ENCODE peak calls at places on chromosomes 11 and 22, in six cellular contexts. One of them, this sample, is unnamed.

GRCh38 chr11:128695539-128696221 is 1.8 kb downstream of the FLI1 start:
- DNase-seq in non-pigmented ciliary epithelial cell: no peak
- DNase-seq in Caki2: no peak
- DNase-seq in NB4: peak
- DNase-seq in mammary epithelial cell: no peak
- DNase-seq in astrocyte of the hippocampus: no peak
- DNase-seq in this sample: no peak

GRCh38 chr11:115364892-115365291 is 139.3 kb downstream of the CADM1 start:
- DNase-seq in non-pigmented ciliary epithelial cell: no peak
- DNase-seq in Caki2: peak
- DNase-seq in NB4: no peak
- DNase-seq in mammary epithelial cell: no peak
- DNase-seq in astrocyte of the hippocampus: peak
- DNase-seq in this sample: no peak

GRCh38 chr11:103619480-103619879 is 417.0 kb upstream of the DDI1 start:
- DNase-seq in non-pigmented ciliary epithelial cell: no peak
- DNase-seq in Caki2: no peak
- DNase-seq in NB4: no peak
- DNase-seq in mammary epithelial cell: peak
- DNase-seq in astrocyte of the hippocampus: no peak
- DNase-seq in this sample: peak

GRCh38 chr22:50276143-50276542 is 6.0 kb upstream of the MAPK11 start:
- DNase-seq in non-pigmented ciliary epithelial cell: no peak
- DNase-seq in Caki2: peak
- DNase-seq in NB4: peak
- DNase-seq in mammary epithelial cell: no peak
- DNase-seq in astrocyte of the hippocampus: peak
- DNase-seq in this sample: peak

GRCh38 chr11:63032451-63032850 is 16.8 kb upstream of the SLC22A8 start:
- DNase-seq in non-pigmented ciliary epithelial cell: no peak
- DNase-seq in Caki2: no peak
- DNase-seq in NB4: no peak
- DNase-seq in mammary epithelial cell: no peak
- DNase-seq in astrocyte of the hippocampus: no peak
- DNase-seq in this sample: no peak

GRCh38 chr11:37459430-37459829 is 861.4 kb upstream of the RAG2 start:
- DNase-seq in non-pigmented ciliary epithelial cell: no peak
- DNase-seq in Caki2: no peak
- DNase-seq in NB4: no peak
- DNase-seq in mammary epithelial cell: no peak
- DNase-seq in astrocyte of the hippocampus: no peak
- DNase-seq in this sample: no peak

GRCh38 chr11:34625576-34625975 is 4.7 kb downstream of the EHF start:
- DNase-seq in non-pigmented ciliary epithelial cell: no peak
- DNase-seq in Caki2: no peak
- DNase-seq in NB4: peak
- DNase-seq in mammary epithelial cell: no peak
- DNase-seq in astrocyte of the hippocampus: no peak
- DNase-seq in this sample: no peak

GRCh38 chr22:43272869-43273318 is 70.3 kb downstream of the SCUBE1 start:
- DNase-seq in non-pigmented ciliary epithelial cell: no peak
- DNase-seq in Caki2: no peak
- DNase-seq in NB4: no peak
- DNase-seq in mammary epithelial cell: no peak
- DNase-seq in astrocyte of the hippocampus: no peak
- DNase-seq in this sample: no peak

GRCh38 chr11:14249121-14249963 is 109.6 kb downstream of the RRAS2 start:
- DNase-seq in non-pigmented ciliary epithelial cell: peak
- DNase-seq in Caki2: peak
- DNase-seq in NB4: peak
- DNase-seq in mammary epithelial cell: peak
- DNase-seq in astrocyte of the hippocampus: peak
- DNase-seq in this sample: peak

GRCh38 chr11:120929664-120930154 is 94.2 kb upstream of the TBCEL start:
- DNase-seq in non-pigmented ciliary epithelial cell: no peak
- DNase-seq in Caki2: no peak
- DNase-seq in NB4: peak
- DNase-seq in mammary epithelial cell: no peak
- DNase-seq in astrocyte of the hippocampus: peak
- DNase-seq in this sample: peak

GRCh38 chr11:85170184-85170583 is 457.0 kb downstream of the DLG2 start:
- DNase-seq in non-pigmented ciliary epithelial cell: peak
- DNase-seq in Caki2: peak
- DNase-seq in NB4: no peak
- DNase-seq in mammary epithelial cell: peak
- DNase-seq in astrocyte of the hippocampus: peak
- DNase-seq in this sample: no peak

GRCh38 chr22:46328797-46329196 is 6.7 kb upstream of the TRMU start:
- DNase-seq in non-pigmented ciliary epithelial cell: no peak
- DNase-seq in Caki2: no peak
- DNase-seq in NB4: no peak
- DNase-seq in mammary epithelial cell: no peak
- DNase-seq in astrocyte of the hippocampus: no peak
- DNase-seq in this sample: no peak

GRCh38 chr11:6655020-6655789 is 404 bp downstream of the DCHS1 start:
- DNase-seq in non-pigmented ciliary epithelial cell: no peak
- DNase-seq in Caki2: no peak
- DNase-seq in NB4: no peak
- DNase-seq in mammary epithelial cell: no peak
- DNase-seq in astrocyte of the hippocampus: peak
- DNase-seq in this sample: no peak

GRCh38 chr22:19039796-19040580 is 82.2 kb downstream of the DGCR2 start:
- DNase-seq in non-pigmented ciliary epithelial cell: no peak
- DNase-seq in Caki2: no peak
- DNase-seq in NB4: no peak
- DNase-seq in mammary epithelial cell: no peak
- DNase-seq in astrocyte of the hippocampus: no peak
- DNase-seq in this sample: no peak

This sample was measured in HEK293T.